ENCODE peak calls at places on chromosomes 1 and 21, in six cellular contexts. L is OCI-LY7, P is choroid plexus epithelial cell, N is COR-L47, U is hepatocyte, D is EL. M is an unnamed sample.

GRCh38 chr1:182699673-182700350 is 15.4 kb upstream of the RGS8 start:
- DNase-seq in L (no peak), P (no peak), N (no peak), U (peak), D (no peak), M (peak)

GRCh38 chr1:238119060-238119459 is 228.3 kb upstream of the ZP4 start:
- DNase-seq in L (no peak), P (no peak), N (no peak), U (no peak), D (peak), M (no peak)

GRCh38 chr1:23394664-23395063 is 25.0 kb upstream of the ZNF436 start:
- DNase-seq in L (no peak), P (peak), N (no peak), U (peak), D (peak), M (peak)

GRCh38 chr1:198387587-198387986 is 152.9 kb downstream of the ATP6V1G3 start:
- DNase-seq in L (no peak), P (peak), N (no peak), U (peak), D (peak), M (peak)

GRCh38 chr1:36752891-36753361 is 270.2 kb upstream of the CSF3R start:
- DNase-seq in L (no peak), P (no peak), N (no peak), U (no peak), D (no peak), M (no peak)

GRCh38 chr1:29684141-29684540 is 447.8 kb downstream of the PTPRU start:
- DNase-seq in L (no peak), P (no peak), N (no peak), U (no peak), D (no peak), M (no peak)

GRCh38 chr1:44884746-44885145 is 41.7 kb upstream of the PTCH2 start:
- DNase-seq in L (no peak), P (no peak), N (peak), U (no peak), D (no peak), M (peak)

GRCh38 chr21:36994501-36995189 is 11.9 kb upstream of the RIPPLY3 start:
- DNase-seq in L (no peak), P (peak), N (no peak), U (peak), D (no peak), M (no peak)

GRCh38 chr21:31803039-31804007 is 69.5 kb upstream of the HUNK start:
- DNase-seq in L (no peak), P (no peak), N (no peak), U (no peak), D (no peak), M (no peak)

GRCh38 chr1:205054013-205054412 is 11.0 kb downstream of the CNTN2 start:
- DNase-seq in L (no peak), P (no peak), N (no peak), U (no peak), D (no peak), M (no peak)

GRCh38 chr1:9397047-9397446 is 104.4 kb downstream of the SPSB1 start:
- DNase-seq in L (no peak), P (no peak), N (no peak), U (no peak), D (no peak), M (no peak)

GRCh38 chr1:172416482-172417035 is 3.9 kb upstream of the C1orf105 start:
- DNase-seq in L (no peak), P (no peak), N (no peak), U (no peak), D (no peak), M (no peak)

GRCh38 chr1:235923466-235924008 is 56.8 kb upstream of the LYST start:
- DNase-seq in L (no peak), P (peak), N (peak), U (peak), D (no peak), M (peak)

GRCh38 chr21:45639206-45640000 is 4.1 kb upstream of the PCBP3 start:
- DNase-seq in L (no peak), P (no peak), N (no peak), U (no peak), D (peak), M (peak)

GRCh38 chr1:174217248-174217647 is 57.9 kb downstream of the RABGAP1L start:
- DNase-seq in L (no peak), P (peak), N (no peak), U (no peak), D (no peak), M (no peak)

GRCh38 chr1:212794561-212795014 is 2.9 kb downstream of the TATDN3 start:
- DNase-seq in L (peak), P (no peak), N (no peak), U (no peak), D (no peak), M (no peak)

GRCh38 chr1:165645654-165646366 is 14.8 kb downstream of the MGST3 start:
- DNase-seq in L (no peak), P (no peak), N (no peak), U (peak), D (no peak), M (no peak)

GRCh38 chr1:167431261-167431908 is 86.9 kb downstream of the CD247 start:
- DNase-seq in L (peak), P (no peak), N (no peak), U (no peak), D (no peak), M (no peak)

GRCh38 chr1:171792656-171793055 is 11.2 kb downstream of the METTL13 start:
- DNase-seq in L (no peak), P (no peak), N (no peak), U (no peak), D (no peak), M (no peak)

GRCh38 chr1:227888404-227889046 is 59.2 kb downstream of the WNT9A start:
- DNase-seq in L (no peak), P (no peak), N (peak), U (peak), D (no peak), M (no peak)

GRCh38 chr1:23772854-23773242 is 5.4 kb upstream of the PITHD1 start:
- DNase-seq in L (no peak), P (no peak), N (no peak), U (no peak), D (no peak), M (no peak)

GRCh38 chr1:90452491-90452890 is 264.6 kb downstream of the BARHL2 start:
- DNase-seq in L (no peak), P (no peak), N (no peak), U (no peak), D (no peak), M (no peak)

GRCh38 chr1:156001682-156002171 is 19.0 kb downstream of the SSR2 start:
- DNase-seq in L (no peak), P (peak), N (no peak), U (no peak), D (no peak), M (no peak)

GRCh38 chr1:230270940-230271325 is 155.2 kb downstream of the PGBD5 start:
- DNase-seq in L (no peak), P (peak), N (no peak), U (no peak), D (no peak), M (no peak)

GRCh38 chr21:42722808-42723470 is 69.5 kb downstream of the PDE9A start:
- DNase-seq in L (no peak), P (no peak), N (no peak), U (no peak), D (no peak), M (no peak)

GRCh38 chr1:212514056-212514614 is 81.4 kb downstream of the NENF start:
- DNase-seq in L (no peak), P (peak), N (peak), U (no peak), D (peak), M (peak)

M was measured in astrocyte of the spinal cord.